ENCODE peak calls at places on chromosomes 2 and 18, in six cellular contexts. E, R, L, Z, D and Y are unnamed samples.

GRCh38 chr2:173076557-173077345 is 1.1 kb downstream of the MAP3K20 start:
- DNase-seq in D (peak; percentile 78), Z (peak; percentile 30), E (peak; percentile 28), L (peak; percentile 47), R (peak; percentile 87), Y (peak; percentile 80)

GRCh38 chr18:79405781-79406575 is 10.2 kb downstream of the NFATC1 start:
- DNase-seq in L (no peak), E (peak; percentile 77), Z (peak; percentile 68), D (no peak), R (peak; percentile 97), Y (peak; percentile 85)

GRCh38 chr2:195559431-195559914 is 97.6 kb upstream of the SLC39A10 start:
- DNase-seq in D (no peak), R (peak; percentile 73), E (peak; percentile 62), Z (no peak), L (no peak), Y (no peak)

GRCh38 chr18:61435064-61435652 is 101.9 kb downstream of the CDH20 start:
- DNase-seq in E (no peak), R (no peak), D (peak; percentile 55), L (peak; percentile 13), Z (no peak), Y (no peak)

GRCh38 chr2:130836501-130837174 is at the start of gene ARHGEF4:
- DNase-seq in E (peak; percentile 62), L (peak; percentile 71), R (peak; percentile 73), Z (no peak), D (peak; percentile 95), Y (peak; percentile 82)

GRCh38 chr2:65424391-65424790 is 8.0 kb downstream of the SPRED2 start:
- DNase-seq in L (no peak), Z (no peak), R (no peak), E (no peak), D (no peak), Y (no peak)

GRCh38 chr18:56748698-56749268 is 97.6 kb downstream of the WDR7 start:
- DNase-seq in L (peak; percentile 53), D (no peak), Z (no peak), E (no peak), R (no peak), Y (no peak)

GRCh38 chr18:47191956-47192355 is 15.8 kb upstream of the IER3IP1 start:
- DNase-seq in L (no peak), R (no peak), D (no peak), Z (no peak), E (no peak), Y (no peak)

GRCh38 chr2:46555011-46555410 is 75.6 kb downstream of the TMEM247 start:
- DNase-seq in R (no peak), E (no peak), L (no peak), Z (no peak), D (peak; percentile 80), Y (no peak)

GRCh38 chr18:3611313-3612038 is 161.5 kb downstream of the TGIF1 start:
- DNase-seq in D (peak; percentile 68), R (peak; percentile 42), E (no peak), L (no peak), Z (no peak), Y (no peak)

GRCh38 chr2:219335373-219335786 is 2.8 kb upstream of the RESP18 start:
- DNase-seq in D (no peak), E (no peak), Z (no peak), R (no peak), L (no peak), Y (no peak)

GRCh38 chr2:237591021-237591370 is 462 bp upstream of the RAB17 start:
- DNase-seq in Z (peak; percentile 48), L (no peak), R (no peak), E (peak; percentile 75), D (peak; percentile 95), Y (peak; percentile 88)

GRCh38 chr18:23038712-23039111 is 96.6 kb upstream of the CABLES1 start:
- DNase-seq in E (no peak), Z (no peak), D (no peak), R (no peak), L (no peak), Y (no peak)

GRCh38 chr2:159497857-159498256 is 118.5 kb downstream of the BAZ2B start:
- DNase-seq in E (no peak), R (no peak), L (no peak), D (no peak), Z (no peak), Y (no peak)

GRCh38 chr2:86020984-86021383 is 84.7 kb downstream of the POLR1A start:
- DNase-seq in L (no peak), R (peak; percentile 56), Z (no peak), D (no peak), E (no peak), Y (peak; percentile 67)

GRCh38 chr2:86703704-86704370 is 16.3 kb upstream of the RMND5A start:
- DNase-seq in L (no peak), D (no peak), E (peak; percentile 73), Z (no peak), R (no peak), Y (no peak)

GRCh38 chr2:134257516-134257915 is 3.6 kb downstream of the MGAT5 start:
- DNase-seq in D (no peak), Z (no peak), E (no peak), L (no peak), R (no peak), Y (no peak)

GRCh38 chr2:62474173-62474572 is 31.8 kb downstream of the TMEM17 start:
- DNase-seq in Z (no peak), R (no peak), E (no peak), D (no peak), L (no peak), Y (no peak)

GRCh38 chr2:10283106-10284062 is 19.3 kb upstream of the HPCAL1 start:
- DNase-seq in R (no peak), E (no peak), L (no peak), D (no peak), Z (peak; percentile 86), Y (peak; percentile 70)

GRCh38 chr2:45354776-45355175 is 256.3 kb downstream of the SRBD1 start:
- DNase-seq in E (no peak), R (no peak), L (no peak), D (no peak), Z (no peak), Y (no peak)

GRCh38 chr18:77267957-77268356 is 18.3 kb downstream of the GALR1 start:
- DNase-seq in D (no peak), Z (no peak), R (no peak), L (no peak), E (no peak), Y (no peak)

GRCh38 chr18:45505497-45506206 is 109.6 kb upstream of the SLC14A2 start:
- DNase-seq in E (no peak), D (peak; percentile 55), R (no peak), L (no peak), Z (no peak), Y (no peak)

GRCh38 chr2:225334524-225334923 is 65.0 kb upstream of the NYAP2 start:
- DNase-seq in D (no peak), E (no peak), R (no peak), L (no peak), Z (no peak), Y (no peak)

GRCh38 chr18:26655614-26656400 is 107.5 kb upstream of the KCTD1 start:
- DNase-seq in L (peak; percentile 85), D (peak; percentile 89), R (no peak), Z (peak; percentile 74), E (peak; percentile 46), Y (peak; percentile 82)

GRCh38 chr2:85433511-85434089 is 15.1 kb downstream of the SH2D6 start:
- DNase-seq in D (peak; percentile 73), L (no peak), E (peak; percentile 79), R (no peak), Z (peak; percentile 78), Y (peak; percentile 75)

GRCh38 chr2:218162817-218163216 is 3.9 kb downstream of the CXCR1 start:
- DNase-seq in L (no peak), E (no peak), R (no peak), D (no peak), Z (no peak), Y (no peak)

GRCh38 chr2:233844064-233844807 is 10.1 kb downstream of the HJURP start:
- DNase-seq in R (peak; percentile 22), D (no peak), E (no peak), Z (no peak), L (no peak), Y (peak; percentile 20)

GRCh38 chr2:17574406-17575073 is 34.0 kb downstream of the VSNL1 start:
- DNase-seq in R (no peak), E (no peak), D (no peak), Z (no peak), L (no peak), Y (no peak)

DNA sequence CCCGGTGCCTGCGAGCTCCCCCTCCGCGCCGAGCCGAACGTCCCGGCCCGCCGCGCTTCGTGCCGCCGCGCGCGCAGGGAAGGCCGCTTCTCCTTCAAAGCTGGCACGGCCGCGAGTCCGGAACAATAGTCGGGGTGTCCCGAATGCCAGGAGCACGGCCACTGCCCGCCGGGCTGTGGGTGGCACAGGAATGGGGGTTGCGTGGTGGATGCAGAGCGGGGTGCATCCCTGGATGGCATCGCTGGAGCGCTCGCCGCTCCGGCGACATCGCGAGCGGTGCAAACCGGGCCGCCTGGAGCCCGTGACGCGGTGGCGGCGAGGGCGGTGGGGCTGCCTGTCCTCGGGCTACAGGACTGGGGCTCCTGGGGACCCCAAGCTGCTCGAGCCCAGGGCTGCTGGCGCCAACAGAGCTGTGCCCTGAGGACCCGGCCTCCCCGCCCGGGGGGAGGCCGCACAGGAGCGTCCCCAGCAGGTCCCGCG is 1.1 kb upstream of the SATB2 start:
- DNase-seq in Z (no peak), E (no peak), D (no peak), R (peak; percentile 86), L (no peak), Y (no peak)
- TF ChIP-seq CTCF in Z (no peak), E (no peak), D (no peak), R (no peak), L (peak; percentile 5), Y (no peak)

DNA sequence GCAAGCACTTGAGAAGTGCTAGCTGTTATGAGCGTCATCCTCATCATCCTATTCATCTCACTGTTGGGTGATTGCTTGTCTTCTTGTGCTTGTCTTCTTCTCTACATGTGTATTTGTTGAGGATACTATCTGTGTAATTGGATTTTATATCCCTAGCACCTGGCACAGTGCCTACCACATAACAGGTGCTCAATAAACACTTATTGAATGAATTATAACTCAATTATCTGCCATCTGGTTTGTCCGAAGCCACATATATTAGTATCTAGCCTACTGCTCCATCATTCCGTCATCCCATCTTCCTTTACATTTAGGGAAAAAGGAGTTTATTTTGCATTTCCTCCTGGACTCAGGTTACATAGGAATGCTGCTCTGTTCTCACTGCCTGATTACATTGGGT is 330.4 kb upstream of the ETAA1 start:
- DNase-seq in Z (no peak), D (no peak), E (no peak), L (no peak), R (no peak), Y (no peak)
- H3K9me3 ChIP-seq in Z (no peaks in the 10 kb centered on the region), D (no peaks in the 10 kb centered on the region), E (no peaks in the 10 kb centered on the region), L (no peaks in the 10 kb centered on the region), R (no peaks in the 10 kb centered on the region), Y (no peaks in the 10 kb centered on the region)

GRCh38 chr2:110116033-110116710 is 550 bp upstream of the MALL start:
- DNase-seq in E (peak; percentile 32), D (peak; percentile 85), Z (peak; percentile 46), L (peak; percentile 51), R (no peak), Y (peak; percentile 72)
- TF ChIP-seq CTCF in E (peak; percentile 36), D (peak; percentile 78), Z (peak; percentile 47), L (peak; percentile 82), R (no peak), Y (peak; percentile 54)

DNA sequence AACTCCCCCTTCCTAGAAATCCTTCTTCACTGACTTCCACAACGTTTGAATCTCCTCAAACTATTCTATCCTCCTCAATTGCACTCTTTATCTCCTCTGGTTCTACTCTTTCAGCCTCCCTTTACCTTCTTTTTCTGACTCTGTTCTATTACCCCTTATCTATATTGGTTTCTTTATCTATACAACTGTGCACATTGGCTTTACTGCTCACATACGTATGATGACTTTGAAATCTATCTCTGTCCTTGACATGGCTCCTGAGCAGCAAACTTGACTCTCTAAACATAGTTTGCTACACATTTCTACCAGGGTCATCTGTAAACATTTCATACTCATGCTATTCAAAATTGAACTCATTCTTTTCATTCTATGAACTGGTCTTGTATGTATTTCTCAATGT is 601.0 kb upstream of the LINC00305 start:
- DNase-seq in D (no peak), L (no peak), Z (no peak), E (no peak), R (no peak), Y (no peak)
- H3K9me3 ChIP-seq in D (no peaks in the 10 kb centered on the region), L (no peaks in the 10 kb centered on the region), Z (no peaks in the 10 kb centered on the region), E (no peaks in the 10 kb centered on the region), R (no peaks in the 10 kb centered on the region), Y (no peaks in the 10 kb centered on the region)